ENCODE peak calls at places on chromosomes 6 and 20, in five cellular contexts. F is activated naive CD8-positive, alpha-beta T cell treated with anti-CD3 and anti-CD28 coated beads, Interleukin-2, amount 50 U/mL, for 24 hours; Y is heart left ventricle; K is EL; V is H7. U is an unnamed sample.

GRCh38 chr20:37473249-37474000 is 47.6 kb upstream of the NNAT start:
- DNase-seq in F (no peak), Y (no peak), K (no peak), V (no peak), U (no peak)

GRCh38 chr6:13398081-13398406 is 69.7 kb upstream of the TBC1D7 start:
- DNase-seq in F (no peak), Y (no peak), K (no peak), V (no peak), U (no peak)

GRCh38 chr6:74574794-74575193 is 631.1 kb downstream of the COL12A1 start:
- DNase-seq in F (no peak), Y (no peak), K (peak; percentile 30), V (no peak), U (peak; percentile 13)

GRCh38 chr6:3269412-3269975 is 10.7 kb downstream of the PSMG4 start:
- DNase-seq in F (no peak), Y (no peak), K (no peak), V (no peak), U (no peak)

GRCh38 chr20:59783020-59784010 is 150.1 kb downstream of the SYCP2 start:
- DNase-seq in F (peak; percentile 51), Y (no peak), K (peak; percentile 40), V (peak; percentile 92), U (peak; percentile 73)

GRCh38 chr6:93972791-93973190 is 553.4 kb upstream of the EPHA7 start:
- DNase-seq in F (no peak), Y (no peak), K (no peak), V (no peak), U (no peak)

GRCh38 chr20:946826-947225 is 30.7 kb upstream of the ANGPT4 start:
- DNase-seq in F (no peak), Y (no peak), K (no peak), V (no peak), U (no peak)

GRCh38 chr6:149060985-149061760 is 256.3 kb upstream of the TAB2 start:
- DNase-seq in F (no peak), Y (peak; percentile 31), K (peak; percentile 28), V (no peak), U (no peak)

GRCh38 chr20:49717693-49718092 is 4.0 kb upstream of the B4GALT5 start:
- DNase-seq in F (no peak), Y (no peak), K (no peak), V (no peak), U (no peak)

GRCh38 chr6:108133594-108134179 is 32.1 kb upstream of the NR2E1 start:
- DNase-seq in F (peak; percentile 38), Y (peak; percentile 40), K (peak; percentile 94), V (peak; percentile 96), U (peak; percentile 78)

GRCh38 chr6:6629416-6629815 is 40.9 kb downstream of the LY86 start:
- DNase-seq in F (no peak), Y (no peak), K (peak; percentile 8), V (no peak), U (no peak)

GRCh38 chr6:39388526-39389371 is 66.2 kb upstream of the KCNK16 start:
- DNase-seq in F (no peak), Y (no peak), K (no peak), V (no peak), U (peak; percentile 24)

GRCh38 chr6:35919085-35919826 is 1.6 kb downstream of the SRPK1 start:
- DNase-seq in F (no peak), Y (no peak), K (peak; percentile 15), V (peak; percentile 60), U (no peak)

GRCh38 chr6:108598316-108598863 is 37.7 kb downstream of the FOXO3 start:
- DNase-seq in F (no peak), Y (no peak), K (peak; percentile 57), V (no peak), U (peak; percentile 76)

GRCh38 chr6:112434896-112435295 is 87.8 kb downstream of the RFPL4B start:
- DNase-seq in F (no peak), Y (no peak), K (no peak), V (no peak), U (no peak)

GRCh38 chr6:30463651-30464618 is 25.4 kb upstream of the HLA-E start:
- DNase-seq in F (peak; percentile 59), Y (no peak), K (peak; percentile 61), V (no peak), U (peak; percentile 29)

GRCh38 chr6:128725271-128726233 is 157.4 kb upstream of the LAMA2 start:
- DNase-seq in F (peak; percentile 26), Y (peak; percentile 12), K (peak; percentile 47), V (no peak), U (peak; percentile 43)

GRCh38 chr6:26175428-26176181 is 88.4 kb downstream of the HFE start:
- DNase-seq in F (peak; percentile 41), Y (no peak), K (peak; percentile 69), V (peak; percentile 69), U (peak; percentile 62)

GRCh38 chr6:19902201-19902600 is 65.0 kb downstream of the ID4 start:
- DNase-seq in F (no peak), Y (no peak), K (no peak), V (no peak), U (no peak)

GRCh38 chr6:118356054-118356453 is 192.0 kb upstream of the PLN start:
- DNase-seq in F (no peak), Y (no peak), K (no peak), V (no peak), U (no peak)

GRCh38 chr6:139378882-139379341 is 4.5 kb upstream of the CITED2 start:
- DNase-seq in F (peak; percentile 19), Y (no peak), K (peak; percentile 57), V (no peak), U (no peak)

GRCh38 chr20:440636-441035 is 21.7 kb downstream of the TBC1D20 start:
- DNase-seq in F (no peak), Y (no peak), K (peak; percentile 45), V (no peak), U (no peak)

GRCh38 chr6:101113468-101114260 is 232.5 kb upstream of the ASCC3 start:
- DNase-seq in F (no peak), Y (no peak), K (no peak), V (no peak), U (no peak)

U was measured in AG08395.